ENCODE peak calls at places on chromosomes 4 and X, in seven cellular contexts. One of them, this sample, is unnamed.

GRCh38 chr4:86368433-86368832 is 8.6 kb upstream of the MAPK10 start:
- DNase-seq in ovary: no peak
- DNase-seq in adrenal gland: no peak
- DNase-seq in IMR-90: no peak
- DNase-seq in endothelial cell of umbilical vein: no peak
- DNase-seq in sigmoid colon: no peak
- DNase-seq in HepG2: no peak
- DNase-seq in this sample: no peak

GRCh38 chrX:3532571-3532970 is 180.9 kb downstream of the PRKX start:
- DNase-seq in ovary: no peak
- DNase-seq in adrenal gland: no peak
- DNase-seq in IMR-90: no peak
- DNase-seq in endothelial cell of umbilical vein: no peak
- DNase-seq in sigmoid colon: no peak
- DNase-seq in HepG2: no peak
- DNase-seq in this sample: no peak

GRCh38 chr4:15100380-15100779 is 98.1 kb downstream of the CPEB2 start:
- DNase-seq in ovary: no peak
- DNase-seq in adrenal gland: no peak
- DNase-seq in IMR-90: no peak
- DNase-seq in endothelial cell of umbilical vein: no peak
- DNase-seq in sigmoid colon: no peak
- DNase-seq in HepG2: no peak
- DNase-seq in this sample: no peak

GRCh38 chr4:115514675-115515074 is 401.3 kb upstream of the NDST4 start:
- DNase-seq in ovary: no peak
- DNase-seq in adrenal gland: no peak
- DNase-seq in IMR-90: no peak
- DNase-seq in endothelial cell of umbilical vein: no peak
- DNase-seq in sigmoid colon: no peak
- DNase-seq in HepG2: no peak
- DNase-seq in this sample: no peak

GRCh38 chr4:153138736-153139135 is 65.5 kb upstream of the TRIM2 start:
- DNase-seq in ovary: no peak
- DNase-seq in adrenal gland: no peak
- DNase-seq in IMR-90: no peak
- DNase-seq in endothelial cell of umbilical vein: no peak
- DNase-seq in sigmoid colon: no peak
- DNase-seq in HepG2: no peak
- DNase-seq in this sample: peak

GRCh38 chr4:797066-797465 is 28.9 kb downstream of the CPLX1 start:
- DNase-seq in ovary: no peak
- DNase-seq in adrenal gland: no peak
- DNase-seq in IMR-90: no peak
- DNase-seq in endothelial cell of umbilical vein: no peak
- DNase-seq in sigmoid colon: no peak
- DNase-seq in HepG2: no peak
- DNase-seq in this sample: no peak

GRCh38 chr4:175459571-175459970 is 352.5 kb downstream of the GPM6A start:
- DNase-seq in ovary: no peak
- DNase-seq in adrenal gland: no peak
- DNase-seq in IMR-90: peak
- DNase-seq in endothelial cell of umbilical vein: no peak
- DNase-seq in sigmoid colon: no peak
- DNase-seq in HepG2: no peak
- DNase-seq in this sample: no peak

GRCh38 chr4:174828845-174829701 is at the start of gene GLRA3:
- DNase-seq in ovary: peak
- DNase-seq in adrenal gland: peak
- DNase-seq in IMR-90: no peak
- DNase-seq in endothelial cell of umbilical vein: no peak
- DNase-seq in sigmoid colon: no peak
- DNase-seq in HepG2: peak
- DNase-seq in this sample: peak

GRCh38 chr4:183229397-183229796 is 90.7 kb downstream of the CLDN22 start:
- DNase-seq in ovary: no peak
- DNase-seq in adrenal gland: no peak
- DNase-seq in IMR-90: no peak
- DNase-seq in endothelial cell of umbilical vein: no peak
- DNase-seq in sigmoid colon: no peak
- DNase-seq in HepG2: no peak
- DNase-seq in this sample: no peak

GRCh38 chrX:134999469-134999868 is 8.7 kb downstream of the SMIM10 start:
- DNase-seq in ovary: no peak
- DNase-seq in adrenal gland: no peak
- DNase-seq in IMR-90: peak
- DNase-seq in endothelial cell of umbilical vein: peak
- DNase-seq in sigmoid colon: no peak
- DNase-seq in HepG2: peak
- DNase-seq in this sample: no peak

GRCh38 chr4:40910706-40911105 is 161.0 kb downstream of the NSUN7 start:
- DNase-seq in ovary: no peak
- DNase-seq in adrenal gland: no peak
- DNase-seq in IMR-90: peak
- DNase-seq in endothelial cell of umbilical vein: peak
- DNase-seq in sigmoid colon: no peak
- DNase-seq in HepG2: no peak
- DNase-seq in this sample: no peak

GRCh38 chrX:52574416-52575275 is 57.8 kb upstream of the XAGE1B start:
- DNase-seq in ovary: no peak
- DNase-seq in adrenal gland: peak
- DNase-seq in IMR-90: peak
- DNase-seq in endothelial cell of umbilical vein: peak
- DNase-seq in sigmoid colon: no peak
- DNase-seq in HepG2: peak
- DNase-seq in this sample: no peak

GRCh38 chr4:40960926-40961325 is 211.2 kb downstream of the NSUN7 start:
- DNase-seq in ovary: no peak
- DNase-seq in adrenal gland: no peak
- DNase-seq in IMR-90: peak
- DNase-seq in endothelial cell of umbilical vein: no peak
- DNase-seq in sigmoid colon: no peak
- DNase-seq in HepG2: no peak
- DNase-seq in this sample: no peak

GRCh38 chr4:3573131-3573530 is 40.9 kb upstream of the LRPAP1 start:
- DNase-seq in ovary: no peak
- DNase-seq in adrenal gland: no peak
- DNase-seq in IMR-90: no peak
- DNase-seq in endothelial cell of umbilical vein: no peak
- DNase-seq in sigmoid colon: peak
- DNase-seq in HepG2: no peak
- DNase-seq in this sample: no peak

GRCh38 chrX:151359341-151359740 is 37.7 kb upstream of the VMA21 start:
- DNase-seq in ovary: no peak
- DNase-seq in adrenal gland: no peak
- DNase-seq in IMR-90: no peak
- DNase-seq in endothelial cell of umbilical vein: no peak
- DNase-seq in sigmoid colon: no peak
- DNase-seq in HepG2: no peak
- DNase-seq in this sample: no peak

GRCh38 chr4:123399638-123400358 is 3.2 kb downstream of the SPRY1 start:
- DNase-seq in ovary: no peak
- DNase-seq in adrenal gland: no peak
- DNase-seq in IMR-90: no peak
- DNase-seq in endothelial cell of umbilical vein: peak
- DNase-seq in sigmoid colon: no peak
- DNase-seq in HepG2: no peak
- DNase-seq in this sample: no peak

GRCh38 chrX:39828971-39829370 is 268.8 kb downstream of the BCOR start:
- DNase-seq in ovary: no peak
- DNase-seq in adrenal gland: no peak
- DNase-seq in IMR-90: no peak
- DNase-seq in endothelial cell of umbilical vein: no peak
- DNase-seq in sigmoid colon: no peak
- DNase-seq in HepG2: no peak
- DNase-seq in this sample: no peak

DNA sequence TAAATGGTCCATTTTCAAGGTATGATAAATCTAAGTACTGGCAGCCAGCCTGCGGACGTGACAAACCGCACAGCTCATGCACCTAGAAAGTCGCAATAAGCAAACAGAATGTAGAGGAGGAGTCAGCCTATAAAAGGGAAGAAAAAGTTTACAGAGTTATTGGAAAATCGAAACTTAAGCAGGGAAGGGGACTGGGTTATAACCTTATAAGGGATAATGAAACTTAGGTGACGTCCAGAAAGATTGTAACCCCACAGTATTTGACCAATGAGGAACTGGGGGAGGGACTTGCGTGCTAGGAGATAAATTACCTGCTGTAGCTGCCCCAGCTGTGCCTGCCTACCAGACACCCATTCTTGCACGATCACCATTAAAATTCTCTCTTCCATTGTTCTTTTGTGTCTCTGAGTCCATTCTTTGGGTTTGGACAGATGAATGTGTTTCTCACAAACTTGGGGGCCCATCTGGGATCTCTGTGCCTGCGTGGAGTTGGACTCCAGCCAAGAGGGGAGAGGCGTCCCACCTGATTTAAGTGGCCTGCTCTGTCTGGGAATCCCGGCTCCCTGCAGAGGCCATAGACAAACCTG is 61.0 kb downstream of the ZCCHC12 start:
- DNase-seq in ovary: no peak
- DNase-seq in adrenal gland: no peak
- DNase-seq in IMR-90: no peak
- DNase-seq in endothelial cell of umbilical vein: no peak
- DNase-seq in sigmoid colon: no peak
- DNase-seq in HepG2: peak
- DNase-seq in this sample: no peak
- TF ChIP-seq POLR2A in ovary: no peak
- TF ChIP-seq POLR2A in adrenal gland: no peak
- TF ChIP-seq POLR2A in IMR-90: no peak
- TF ChIP-seq POLR2A in endothelial cell of umbilical vein: no peak
- TF ChIP-seq POLR2A in sigmoid colon: no peak
- TF ChIP-seq POLR2A in HepG2: no peak
- TF ChIP-seq POLR2A in this sample: no peak

GRCh38 chr4:76611164-76611563 is 176.1 kb downstream of the SHROOM3 start:
- DNase-seq in ovary: peak
- DNase-seq in adrenal gland: no peak
- DNase-seq in IMR-90: peak
- DNase-seq in endothelial cell of umbilical vein: no peak
- DNase-seq in sigmoid colon: no peak
- DNase-seq in HepG2: no peak
- DNase-seq in this sample: no peak
- TF ChIP-seq CTCF in ovary: no peak
- TF ChIP-seq CTCF in adrenal gland: no peak
- TF ChIP-seq CTCF in IMR-90: peak
- TF ChIP-seq CTCF in endothelial cell of umbilical vein: no peak
- TF ChIP-seq CTCF in sigmoid colon: no peak
- TF ChIP-seq CTCF in HepG2: no peak
- TF ChIP-seq CTCF in this sample: no peak

GRCh38 chrX:136112286-136112685 is 35.0 kb upstream of the FHL1 start:
- DNase-seq in ovary: no peak
- DNase-seq in adrenal gland: no peak
- DNase-seq in IMR-90: no peak
- DNase-seq in endothelial cell of umbilical vein: no peak
- DNase-seq in sigmoid colon: no peak
- DNase-seq in HepG2: no peak
- DNase-seq in this sample: no peak
- TF ChIP-seq POLR2A in ovary: no peak
- TF ChIP-seq POLR2A in adrenal gland: no peak
- TF ChIP-seq POLR2A in IMR-90: no peak
- TF ChIP-seq POLR2A in endothelial cell of umbilical vein: no peak
- TF ChIP-seq POLR2A in sigmoid colon: no peak
- TF ChIP-seq POLR2A in HepG2: no peak
- TF ChIP-seq POLR2A in this sample: no peak

DNA sequence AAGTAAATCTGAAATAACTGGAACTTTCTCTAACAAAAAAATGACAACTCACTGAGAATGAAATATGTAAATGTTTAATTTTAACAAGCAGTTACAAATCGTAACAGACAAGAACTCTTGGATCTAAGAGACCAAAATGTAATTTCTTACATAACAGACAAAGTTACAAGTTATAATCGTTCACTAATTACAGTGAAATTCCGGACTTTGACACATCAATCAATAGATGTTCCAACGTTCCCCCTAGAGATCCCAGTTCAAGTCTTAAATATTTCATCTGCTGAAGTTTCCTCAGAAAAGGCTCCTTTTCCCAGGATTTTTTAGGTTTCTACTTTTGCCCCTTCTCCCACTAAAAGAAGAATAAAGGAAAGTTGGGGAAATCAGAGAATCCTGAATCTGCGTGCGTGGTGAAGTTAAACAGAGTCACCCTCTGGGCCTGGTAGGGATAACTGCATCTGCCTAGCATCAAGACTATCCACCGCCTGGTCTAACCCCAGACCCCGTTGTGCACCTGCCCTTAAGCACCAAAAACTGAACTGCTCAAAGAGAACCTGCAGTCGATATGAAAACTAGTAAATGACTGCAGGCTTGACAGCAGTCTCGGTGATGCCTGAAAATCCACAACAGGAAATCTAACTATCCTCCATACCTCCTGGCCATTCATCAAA is 2.3 kb downstream of the IRF2 start:
- DNase-seq in ovary: no peak
- DNase-seq in adrenal gland: no peak
- DNase-seq in IMR-90: peak
- DNase-seq in endothelial cell of umbilical vein: no peak
- DNase-seq in sigmoid colon: no peak
- DNase-seq in HepG2: no peak
- DNase-seq in this sample: no peak
- TF ChIP-seq CTCF in ovary: no peak
- TF ChIP-seq CTCF in adrenal gland: no peak
- TF ChIP-seq CTCF in IMR-90: no peak
- TF ChIP-seq CTCF in endothelial cell of umbilical vein: no peak
- TF ChIP-seq CTCF in sigmoid colon: no peak
- TF ChIP-seq CTCF in HepG2: no peak
- TF ChIP-seq CTCF in this sample: no peak

GRCh38 chr4:36325499-36325898 is 44.1 kb downstream of the DTHD1 start:
- DNase-seq in ovary: no peak
- DNase-seq in adrenal gland: no peak
- DNase-seq in IMR-90: no peak
- DNase-seq in endothelial cell of umbilical vein: no peak
- DNase-seq in sigmoid colon: no peak
- DNase-seq in HepG2: no peak
- DNase-seq in this sample: no peak

GRCh38 chr4:36323801-36324419 is 42.5 kb downstream of the DTHD1 start:
- DNase-seq in ovary: no peak
- DNase-seq in adrenal gland: no peak
- DNase-seq in IMR-90: no peak
- DNase-seq in endothelial cell of umbilical vein: no peak
- DNase-seq in sigmoid colon: no peak
- DNase-seq in HepG2: no peak
- DNase-seq in this sample: no peak

GRCh38 chr4:36321176-36321575 is 39.8 kb downstream of the DTHD1 start:
- DNase-seq in ovary: no peak
- DNase-seq in adrenal gland: no peak
- DNase-seq in IMR-90: no peak
- DNase-seq in endothelial cell of umbilical vein: no peak
- DNase-seq in sigmoid colon: no peak
- DNase-seq in HepG2: no peak
- DNase-seq in this sample: no peak

GRCh38 chr4:36324808-36325207 is 43.4 kb downstream of the DTHD1 start:
- DNase-seq in ovary: no peak
- DNase-seq in adrenal gland: no peak
- DNase-seq in IMR-90: no peak
- DNase-seq in endothelial cell of umbilical vein: no peak
- DNase-seq in sigmoid colon: no peak
- DNase-seq in HepG2: no peak
- DNase-seq in this sample: no peak

DNA sequence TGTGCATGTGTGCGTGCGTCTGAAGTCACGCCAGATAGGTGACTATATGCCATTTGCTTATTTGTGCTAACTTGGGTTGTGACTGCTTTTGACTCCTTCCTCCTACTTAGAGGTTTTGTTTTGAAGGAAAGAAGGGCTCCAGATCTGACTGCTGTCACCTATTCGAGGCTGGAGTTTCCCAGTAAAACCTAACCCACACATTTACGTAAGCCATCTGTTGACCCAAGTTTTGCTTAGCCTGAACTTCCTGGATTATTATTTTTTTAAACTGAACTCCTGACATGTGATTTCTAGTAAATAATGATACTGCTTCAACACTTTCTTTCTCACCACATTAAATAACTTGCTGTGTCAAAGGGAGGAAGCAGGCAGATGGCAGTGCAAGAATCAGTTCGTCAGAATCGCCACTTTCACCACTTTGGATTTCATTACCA is 41.5 kb downstream of the DTHD1 start:
- DNase-seq in ovary: no peak
- DNase-seq in adrenal gland: no peak
- DNase-seq in IMR-90: no peak
- DNase-seq in endothelial cell of umbilical vein: no peak
- DNase-seq in sigmoid colon: no peak
- DNase-seq in HepG2: no peak
- DNase-seq in this sample: no peak
- TF ChIP-seq POLR2A in ovary: no peak
- TF ChIP-seq POLR2A in adrenal gland: no peak
- TF ChIP-seq POLR2A in IMR-90: no peak
- TF ChIP-seq POLR2A in endothelial cell of umbilical vein: no peak
- TF ChIP-seq POLR2A in sigmoid colon: no peak
- TF ChIP-seq POLR2A in HepG2: no peak
- TF ChIP-seq POLR2A in this sample: no peak